ENCODE peak calls at places on chromosomes 1 and 21, in five cellular contexts. One of them, this sample, is unnamed.

GRCh38 chr1:224751547-224752311 is 135.6 kb downstream of the CNIH3 start:
- DNase-seq in lower lobe of right lung: no peak
- DNase-seq in endothelial cell: no peak
- DNase-seq in GM13976: no peak
- DNase-seq in AG09319: no peak
- DNase-seq in this sample: no peak

GRCh38 chr1:27527223-27527856 is 37.4 kb upstream of the WASF2 start:
- DNase-seq in lower lobe of right lung: peak; percentile 66
- DNase-seq in endothelial cell: peak; percentile 39
- DNase-seq in GM13976: peak; percentile 74
- DNase-seq in AG09319: no peak
- DNase-seq in this sample: peak; percentile 84

GRCh38 chr1:8825985-8826481 is 8.6 kb upstream of the RERE start:
- DNase-seq in lower lobe of right lung: no peak
- DNase-seq in endothelial cell: no peak
- DNase-seq in GM13976: no peak
- DNase-seq in AG09319: no peak
- DNase-seq in this sample: peak; percentile 20

GRCh38 chr1:152047954-152048640 is 11.3 kb upstream of the S100A11 start:
- DNase-seq in lower lobe of right lung: peak; percentile 95
- DNase-seq in endothelial cell: peak; percentile 77
- DNase-seq in GM13976: peak; percentile 86
- DNase-seq in AG09319: peak; percentile 97
- DNase-seq in this sample: peak; percentile 97

GRCh38 chr1:25100151-25100841 is 132.0 kb downstream of the SYF2 start:
- DNase-seq in lower lobe of right lung: no peak
- DNase-seq in endothelial cell: no peak
- DNase-seq in GM13976: no peak
- DNase-seq in AG09319: no peak
- DNase-seq in this sample: no peak

GRCh38 chr1:180250883-180251509 is 20.9 kb downstream of the LHX4 start:
- DNase-seq in lower lobe of right lung: no peak
- DNase-seq in endothelial cell: no peak
- DNase-seq in GM13976: no peak
- DNase-seq in AG09319: no peak
- DNase-seq in this sample: no peak

GRCh38 chr21:14543983-14544382 is 2.1 kb downstream of the SAMSN1 start:
- DNase-seq in lower lobe of right lung: no peak
- DNase-seq in endothelial cell: no peak
- DNase-seq in GM13976: no peak
- DNase-seq in AG09319: no peak
- DNase-seq in this sample: no peak

GRCh38 chr21:31564439-31564838 is 95.1 kb upstream of the SOD1 start:
- DNase-seq in lower lobe of right lung: no peak
- DNase-seq in endothelial cell: no peak
- DNase-seq in GM13976: no peak
- DNase-seq in AG09319: no peak
- DNase-seq in this sample: no peak

GRCh38 chr1:229905031-229905545 is 161.9 kb upstream of the GALNT2 start:
- DNase-seq in lower lobe of right lung: no peak
- DNase-seq in endothelial cell: no peak
- DNase-seq in GM13976: no peak
- DNase-seq in AG09319: no peak
- DNase-seq in this sample: no peak

GRCh38 chr21:26405735-26406361 is 167.2 kb downstream of the CYYR1 start:
- DNase-seq in lower lobe of right lung: no peak
- DNase-seq in endothelial cell: no peak
- DNase-seq in GM13976: no peak
- DNase-seq in AG09319: peak; percentile 31
- DNase-seq in this sample: no peak

GRCh38 chr1:229109320-229109761 is 161.6 kb upstream of the RAB4A start:
- DNase-seq in lower lobe of right lung: no peak
- DNase-seq in endothelial cell: no peak
- DNase-seq in GM13976: no peak
- DNase-seq in AG09319: no peak
- DNase-seq in this sample: no peak

GRCh38 chr1:10903826-10904225 is 107.4 kb upstream of the CASZ1 start:
- DNase-seq in lower lobe of right lung: no peak
- DNase-seq in endothelial cell: no peak
- DNase-seq in GM13976: no peak
- DNase-seq in AG09319: no peak
- DNase-seq in this sample: peak; percentile 60

GRCh38 chr1:88228153-88228552 is 455.9 kb upstream of the PKN2 start:
- DNase-seq in lower lobe of right lung: no peak
- DNase-seq in endothelial cell: no peak
- DNase-seq in GM13976: no peak
- DNase-seq in AG09319: no peak
- DNase-seq in this sample: no peak

GRCh38 chr1:156811171-156811570 is 5.5 kb downstream of the SH2D2A start:
- DNase-seq in lower lobe of right lung: no peak
- DNase-seq in endothelial cell: no peak
- DNase-seq in GM13976: no peak
- DNase-seq in AG09319: no peak
- DNase-seq in this sample: peak; percentile 22

GRCh38 chr1:68049941-68050878 is at the start of gene DIRAS3:
- DNase-seq in lower lobe of right lung: no peak
- DNase-seq in endothelial cell: peak; percentile 11
- DNase-seq in GM13976: no peak
- DNase-seq in AG09319: no peak
- DNase-seq in this sample: peak; percentile 66

GRCh38 chr1:184482113-184482512 is 95.3 kb downstream of the C1orf21 start:
- DNase-seq in lower lobe of right lung: no peak
- DNase-seq in endothelial cell: no peak
- DNase-seq in GM13976: no peak
- DNase-seq in AG09319: peak; percentile 44
- DNase-seq in this sample: no peak

GRCh38 chr1:162136760-162137537 is 67.5 kb downstream of the NOS1AP start:
- DNase-seq in lower lobe of right lung: no peak
- DNase-seq in endothelial cell: no peak
- DNase-seq in GM13976: no peak
- DNase-seq in AG09319: peak; percentile 20
- DNase-seq in this sample: no peak

GRCh38 chr1:24888971-24889670 is 41.0 kb downstream of the RUNX3 start:
- DNase-seq in lower lobe of right lung: no peak
- DNase-seq in endothelial cell: no peak
- DNase-seq in GM13976: no peak
- DNase-seq in AG09319: no peak
- DNase-seq in this sample: no peak

GRCh38 chr1:18732686-18733085 is 102.0 kb downstream of the PAX7 start:
- DNase-seq in lower lobe of right lung: no peak
- DNase-seq in endothelial cell: no peak
- DNase-seq in GM13976: no peak
- DNase-seq in AG09319: no peak
- DNase-seq in this sample: no peak

GRCh38 chr1:206854401-206855129 is 10.9 kb upstream of the IL20 start:
- DNase-seq in lower lobe of right lung: no peak
- DNase-seq in endothelial cell: no peak
- DNase-seq in GM13976: no peak
- DNase-seq in AG09319: no peak
- DNase-seq in this sample: no peak

GRCh38 chr1:100866041-100866900 is 28.4 kb downstream of the EXTL2 start:
- DNase-seq in lower lobe of right lung: no peak
- DNase-seq in endothelial cell: no peak
- DNase-seq in GM13976: peak; percentile 15
- DNase-seq in AG09319: peak; percentile 44
- DNase-seq in this sample: no peak

GRCh38 chr1:238324465-238324864 is 433.7 kb upstream of the ZP4 start:
- DNase-seq in lower lobe of right lung: no peak
- DNase-seq in endothelial cell: no peak
- DNase-seq in GM13976: no peak
- DNase-seq in AG09319: no peak
- DNase-seq in this sample: no peak

GRCh38 chr1:164588388-164589341 is 29.7 kb downstream of the PBX1 start:
- DNase-seq in lower lobe of right lung: peak; percentile 67
- DNase-seq in endothelial cell: peak; percentile 16
- DNase-seq in GM13976: no peak
- DNase-seq in AG09319: no peak
- DNase-seq in this sample: peak; percentile 95

GRCh38 chr21:17901458-17902092 is 82.4 kb upstream of the C21orf91 start:
- DNase-seq in lower lobe of right lung: no peak
- DNase-seq in endothelial cell: no peak
- DNase-seq in GM13976: no peak
- DNase-seq in AG09319: no peak
- DNase-seq in this sample: no peak

GRCh38 chr1:165898837-165899236 is 71.4 kb downstream of the UCK2 start:
- DNase-seq in lower lobe of right lung: no peak
- DNase-seq in endothelial cell: no peak
- DNase-seq in GM13976: no peak
- DNase-seq in AG09319: peak; percentile 88
- DNase-seq in this sample: no peak

GRCh38 chr1:180563013-180563827 is 4.5 kb downstream of the OVAAL start:
- DNase-seq in lower lobe of right lung: no peak
- DNase-seq in endothelial cell: no peak
- DNase-seq in GM13976: no peak
- DNase-seq in AG09319: no peak
- DNase-seq in this sample: no peak

GRCh38 chr1:178101266-178101630 is 7.3 kb downstream of the RASAL2 start:
- DNase-seq in lower lobe of right lung: no peak
- DNase-seq in endothelial cell: no peak
- DNase-seq in GM13976: no peak
- DNase-seq in AG09319: no peak
- DNase-seq in this sample: no peak
- TF ChIP-seq CTCF in lower lobe of right lung: no peak
- TF ChIP-seq CTCF in endothelial cell: no peak
- TF ChIP-seq CTCF in GM13976: no peak
- TF ChIP-seq CTCF in AG09319: no peak
- TF ChIP-seq CTCF in this sample: no peak

DNA sequence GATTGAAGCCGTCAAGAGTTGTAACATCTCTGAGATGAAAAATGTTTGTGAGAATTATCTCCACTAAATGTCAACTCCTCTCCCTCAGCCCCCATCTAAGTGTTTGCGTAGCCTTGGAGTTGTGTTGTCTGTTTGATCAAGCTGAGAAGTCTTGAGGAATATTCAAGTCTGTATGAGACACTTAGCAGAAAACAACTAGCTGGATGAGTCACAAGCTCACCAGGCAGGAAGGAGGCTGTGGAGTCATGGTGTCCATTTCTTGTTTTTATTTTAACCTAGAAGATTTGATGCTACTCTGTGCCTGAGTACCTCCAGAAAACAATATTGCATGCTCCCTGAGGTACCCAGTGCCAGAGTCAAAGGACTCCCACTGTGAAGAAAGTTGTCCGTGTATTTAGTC is 211.6 kb upstream of the PLXNA2 start:
- DNase-seq in lower lobe of right lung: no peak
- DNase-seq in endothelial cell: no peak
- DNase-seq in GM13976: no peak
- DNase-seq in AG09319: no peak
- DNase-seq in this sample: no peak
- TF ChIP-seq CTCF in lower lobe of right lung: no peak
- TF ChIP-seq CTCF in endothelial cell: no peak
- TF ChIP-seq CTCF in GM13976: no peak
- TF ChIP-seq CTCF in AG09319: no peak
- TF ChIP-seq CTCF in this sample: no peak

GRCh38 chr1:216034506-216034905 is 388.7 kb downstream of the USH2A start:
- DNase-seq in lower lobe of right lung: no peak
- DNase-seq in endothelial cell: peak; percentile 35
- DNase-seq in GM13976: no peak
- DNase-seq in AG09319: no peak
- DNase-seq in this sample: no peak
- TF ChIP-seq CTCF in lower lobe of right lung: no peak
- TF ChIP-seq CTCF in endothelial cell: peak; percentile 22
- TF ChIP-seq CTCF in GM13976: no peak
- TF ChIP-seq CTCF in AG09319: peak; percentile 10
- TF ChIP-seq CTCF in this sample: no peak

GRCh38 chr1:225882008-225882698 is at the start of gene TMEM63A:
- DNase-seq in lower lobe of right lung: peak; percentile 96
- DNase-seq in endothelial cell: peak; percentile 83
- DNase-seq in GM13976: peak; percentile 97
- DNase-seq in AG09319: peak; percentile 67
- DNase-seq in this sample: peak; percentile 98
- TF ChIP-seq CTCF in lower lobe of right lung: peak; percentile 52
- TF ChIP-seq CTCF in endothelial cell: no peak
- TF ChIP-seq CTCF in GM13976: peak; percentile 30
- TF ChIP-seq CTCF in AG09319: peak; percentile 30
- TF ChIP-seq CTCF in this sample: peak; percentile 32

DNA sequence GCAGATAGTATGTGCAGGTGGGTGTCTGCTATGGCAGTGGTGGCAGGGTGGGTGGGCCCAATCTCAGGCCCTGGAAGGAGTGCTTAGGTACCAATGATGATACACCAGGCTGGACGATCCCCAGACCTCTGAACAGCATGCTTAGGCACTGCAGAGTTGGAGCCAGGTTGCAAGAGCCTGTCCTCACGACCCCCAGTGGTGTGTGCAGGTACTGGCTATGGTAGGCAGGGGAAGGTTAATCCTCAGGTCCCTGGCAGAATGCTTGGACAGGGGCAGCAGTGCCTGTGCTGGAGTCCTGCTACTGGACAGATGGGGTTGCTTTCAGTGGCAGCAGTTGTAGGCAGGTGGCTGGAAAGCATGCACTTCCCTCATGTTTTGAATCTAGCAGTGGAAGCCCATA is 100.5 kb upstream of the NEK7 start:
- DNase-seq in lower lobe of right lung: no peak
- DNase-seq in endothelial cell: peak; percentile 35
- DNase-seq in GM13976: no peak
- DNase-seq in AG09319: no peak
- DNase-seq in this sample: no peak
- TF ChIP-seq CTCF in lower lobe of right lung: no peak
- TF ChIP-seq CTCF in endothelial cell: peak; percentile 54
- TF ChIP-seq CTCF in GM13976: no peak
- TF ChIP-seq CTCF in AG09319: no peak
- TF ChIP-seq CTCF in this sample: no peak

GRCh38 chr1:198273901-198274300 is 117.1 kb downstream of the NEK7 start:
- DNase-seq in lower lobe of right lung: no peak
- DNase-seq in endothelial cell: no peak
- DNase-seq in GM13976: no peak
- DNase-seq in AG09319: no peak
- DNase-seq in this sample: no peak

GRCh38 chr1:198278922-198279321 is 122.1 kb downstream of the NEK7 start:
- DNase-seq in lower lobe of right lung: no peak
- DNase-seq in endothelial cell: no peak
- DNase-seq in GM13976: no peak
- DNase-seq in AG09319: no peak
- DNase-seq in this sample: no peak

GRCh38 chr1:198271467-198271866 is 114.7 kb downstream of the NEK7 start:
- DNase-seq in lower lobe of right lung: no peak
- DNase-seq in endothelial cell: no peak
- DNase-seq in GM13976: no peak
- DNase-seq in AG09319: no peak
- DNase-seq in this sample: no peak

GRCh38 chr1:198272492-198272891 is 115.7 kb downstream of the NEK7 start:
- DNase-seq in lower lobe of right lung: no peak
- DNase-seq in endothelial cell: no peak
- DNase-seq in GM13976: no peak
- DNase-seq in AG09319: no peak
- DNase-seq in this sample: no peak

DNA sequence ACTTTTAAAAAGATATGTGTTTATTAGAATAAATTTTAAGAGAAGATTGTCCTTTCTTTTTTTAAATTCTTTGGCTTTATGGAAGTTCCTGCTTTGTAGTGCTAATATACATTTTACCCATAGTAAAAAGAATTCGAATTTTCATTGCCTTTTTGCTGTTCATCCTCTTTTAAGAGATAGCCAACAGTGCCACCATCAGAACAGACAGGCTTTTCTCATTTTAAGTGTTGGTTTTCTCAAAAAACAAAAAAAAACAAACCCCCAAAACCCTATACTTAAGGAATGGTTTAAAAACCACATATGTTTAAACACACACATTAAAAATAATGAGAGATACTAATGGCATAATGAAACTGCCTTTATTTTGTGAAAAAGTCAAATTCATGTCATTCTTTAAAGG is 118.8 kb downstream of the NEK7 start:
- DNase-seq in lower lobe of right lung: no peak
- DNase-seq in endothelial cell: no peak
- DNase-seq in GM13976: no peak
- DNase-seq in AG09319: no peak
- DNase-seq in this sample: no peak
- TF ChIP-seq CTCF in lower lobe of right lung: no peak
- TF ChIP-seq CTCF in endothelial cell: no peak
- TF ChIP-seq CTCF in GM13976: no peak
- TF ChIP-seq CTCF in AG09319: no peak
- TF ChIP-seq CTCF in this sample: no peak

This sample was measured in kidney.